ENCODE peak calls at places on chromosomes 3 and 15, in four cellular contexts. A is cardiac fibroblast; P is H9; Y is CD8-positive, alpha-beta T cell. D is an unnamed sample.

GRCh38 chr3:118011910-118012309 is 1022.7 kb downstream of the IGSF11 start:
- DNase-seq in A (no peak), P (no peak), Y (no peak), D (no peak)

GRCh38 chr15:54803139-54803808 is 393.5 kb downstream of the RSL24D1 start:
- DNase-seq in P (no peak), A (no peak), Y (no peak), D (peak; percentile 70)

GRCh38 chr3:184380210-184380626 is 364 bp downstream of the CHRD start:
- DNase-seq in P (peak; percentile 71), A (peak; percentile 46), Y (no peak), D (no peak)

GRCh38 chr3:87924485-87924884 is 134.3 kb downstream of the CGGBP1 start:
- DNase-seq in Y (no peak), A (no peak), P (no peak), D (no peak)

GRCh38 chr3:161700998-161701397 is 204.4 kb downstream of the OTOL1 start:
- DNase-seq in P (peak; percentile 42), Y (no peak), A (no peak), D (no peak)

GRCh38 chr3:44099566-44100297 is 142.0 kb upstream of the TOPAZ1 start:
- DNase-seq in A (no peak), P (no peak), Y (no peak), D (no peak)

GRCh38 chr3:95731753-95732152 is 1082.6 kb upstream of the EPHA6 start:
- DNase-seq in A (no peak), P (no peak), Y (no peak), D (no peak)

GRCh38 chr3:194130211-194130610 is 5.7 kb upstream of the HES1 start:
- DNase-seq in P (no peak), Y (no peak), A (no peak), D (no peak)

GRCh38 chr3:143658116-143658515 is 190.2 kb downstream of the SLC9A9 start:
- DNase-seq in P (no peak), A (no peak), Y (no peak), D (no peak)

GRCh38 chr3:16600771-16601538 is 4.3 kb downstream of the DAZL start:
- DNase-seq in Y (peak; percentile 89), A (peak; percentile 92), P (peak; percentile 56), D (peak; percentile 63)

GRCh38 chr3:188979669-188980311 is 192.0 kb upstream of the TPRG1 start:
- DNase-seq in Y (no peak), A (no peak), P (peak; percentile 36), D (no peak)

GRCh38 chr3:168820748-168821445 is 725.2 kb upstream of the GOLIM4 start:
- DNase-seq in P (no peak), A (no peak), Y (no peak), D (no peak)

GRCh38 chr15:42704492-42704926 is 32.4 kb downstream of the CDAN1 start:
- DNase-seq in P (peak; percentile 74), Y (peak; percentile 67), A (peak; percentile 79), D (peak; percentile 62)

GRCh38 chr3:57826952-57827723 is 71.0 kb downstream of the SLMAP start:
- DNase-seq in Y (no peak), A (no peak), P (no peak), D (no peak)

GRCh38 chr3:43691120-43692002 is 623 bp downstream of the ABHD5 start:
- DNase-seq in A (peak; percentile 54), Y (no peak), P (peak; percentile 87), D (peak; percentile 48)

GRCh38 chr3:124607163-124607562 is 123.1 kb upstream of the UMPS start:
- DNase-seq in A (peak; percentile 56), P (no peak), Y (no peak), D (no peak)

GRCh38 chr3:69209413-69209812 is 87.0 kb upstream of the LMOD3 start:
- DNase-seq in A (no peak), P (no peak), Y (no peak), D (no peak)

GRCh38 chr3:18189651-18190050 is 235.5 kb downstream of the SATB1 start:
- DNase-seq in Y (no peak), A (peak; percentile 19), P (no peak), D (no peak)

GRCh38 chr3:4935347-4935746 is 43.9 kb upstream of the BHLHE40 start:
- DNase-seq in A (no peak), P (no peak), Y (no peak), D (no peak)

GRCh38 chr3:56801151-56801596 is 575 bp downstream of the ARHGEF3 start:
- DNase-seq in A (no peak), Y (peak; percentile 72), P (peak; percentile 31), D (no peak)

GRCh38 chr3:181723568-181724431 is 12.1 kb downstream of the SOX2 start:
- DNase-seq in A (no peak), Y (no peak), P (no peak), D (no peak)

GRCh38 chr15:60350121-60350520 is 47.7 kb downstream of the ANXA2 start:
- DNase-seq in Y (no peak), A (no peak), P (no peak), D (no peak)

GRCh38 chr3:195889843-195890407 is 18.4 kb downstream of the TNK2 start:
- DNase-seq in P (no peak), Y (no peak), A (no peak), D (no peak)

GRCh38 chr3:172329070-172329469 is 119.2 kb downstream of the GHSR start:
- DNase-seq in A (no peak), Y (no peak), P (peak; percentile 45), D (no peak)

GRCh38 chr3:41144631-41145030 is 54.7 kb upstream of the CTNNB1 start:
- DNase-seq in Y (no peak), A (no peak), P (no peak), D (no peak)
- TF ChIP-seq CTCF in Y (no peak), A (no peak), P (no peak), D (no peak)

GRCh38 chr3:10693457-10693856 is 122.6 kb upstream of the SLC6A11 start:
- DNase-seq in A (peak; percentile 8), P (no peak), Y (no peak), D (no peak)
- TF ChIP-seq CTCF in A (peak; percentile 2), P (peak; percentile 53), Y (no peak), D (no peak)

GRCh38 chr3:100297784-100298183 is 36.8 kb upstream of the NIT2 start:
- DNase-seq in Y (no peak), P (no peak), A (no peak), D (no peak)

GRCh38 chr3:100295089-100295488 is 34.3 kb downstream of the TBC1D23 start:
- DNase-seq in Y (no peak), A (no peak), P (no peak), D (no peak)

GRCh38 chr3:100299031-100299430 is 35.5 kb upstream of the NIT2 start:
- DNase-seq in A (peak; percentile 29), Y (no peak), P (no peak), D (no peak)
- TF ChIP-seq CTCF in A (no peak), Y (no peak), P (no peak), D (no peak)

GRCh38 chr3:128745742-128746141 is 19.8 kb downstream of the RAB7A start:
- DNase-seq in Y (peak; percentile 41), A (no peak), P (no peak), D (no peak)
- TF ChIP-seq CTCF in Y (no peak), A (no peak), P (peak; percentile 60), D (no peak)